ENCODE peak calls at places on chromosomes 3 and 15, in nine cellular contexts. O, P, M, B, X, F, Q, A and R are unnamed samples.

GRCh38 chr15:78046796-78047341 is 30.6 kb downstream of the TBC1D2B start:
- DNase-seq in A (no peak), P (no peak), M (no peak), X (no peak), Q (no peak), B (no peak), F (no peak), O (no peak), R (no peak)

GRCh38 chr3:58386966-58387365 is 46.7 kb downstream of the PDHB start:
- DNase-seq in Q (peak; percentile 59), F (peak; percentile 17), A (no peak), B (no peak), M (peak; percentile 48), X (no peak), P (no peak), O (no peak), R (peak; percentile 54)

GRCh38 chr3:50364573-50365079 is 5.3 kb upstream of the TMEM115 start:
- DNase-seq in A (no peak), B (no peak), X (no peak), F (no peak), P (no peak), Q (no peak), O (no peak), M (no peak), R (no peak)

GRCh38 chr3:42371776-42372175 is 38.6 kb downstream of the LYZL4 start:
- DNase-seq in O (no peak), M (no peak), Q (no peak), A (no peak), B (no peak), X (no peak), P (no peak), F (no peak), R (no peak)

GRCh38 chr15:32881528-32881927 is 163.7 kb downstream of the GREM1 start:
- DNase-seq in O (no peak), Q (no peak), A (no peak), M (no peak), X (no peak), P (no peak), F (no peak), B (no peak), R (no peak)

GRCh38 chr15:75127186-75127585 is 74.5 kb upstream of the C15orf39 start:
- DNase-seq in B (no peak), P (no peak), O (no peak), X (no peak), F (no peak), M (no peak), Q (no peak), A (no peak), R (no peak)

GRCh38 chr15:68536331-68537095 is 42.3 kb upstream of the CORO2B start:
- DNase-seq in O (no peak), Q (peak; percentile 87), B (no peak), A (no peak), P (no peak), M (no peak), X (no peak), F (no peak), R (peak; percentile 100)

GRCh38 chr3:60948488-60948887 is 302.8 kb downstream of the FHIT start:
- DNase-seq in B (no peak), P (no peak), F (no peak), M (no peak), A (no peak), O (no peak), Q (peak; percentile 45), X (no peak), R (peak; percentile 19)

GRCh38 chr3:37946531-37946889 is 44.1 kb upstream of the VILL start:
- DNase-seq in M (no peak), X (no peak), P (no peak), Q (no peak), B (no peak), O (no peak), F (no peak), A (no peak), R (no peak)

GRCh38 chr3:123202451-123202850 is 708 bp downstream of the SEC22A start:
- DNase-seq in X (peak; percentile 36), Q (no peak), M (no peak), O (no peak), F (no peak), A (no peak), B (peak; percentile 4), P (no peak), R (peak; percentile 5)

GRCh38 chr3:64295594-64295993 is 70.3 kb upstream of the PRICKLE2 start:
- DNase-seq in A (no peak), Q (peak; percentile 82), F (peak; percentile 66), O (no peak), P (no peak), X (no peak), M (no peak), B (no peak), R (peak; percentile 95)

GRCh38 chr3:177300039-177300833 is 103.0 kb upstream of the TBL1XR1 start:
- DNase-seq in X (no peak), Q (peak; percentile 9), B (peak; percentile 72), A (no peak), P (no peak), F (no peak), O (no peak), M (no peak), R (peak; percentile 89)

GRCh38 chr15:82303956-82304640 is 41.5 kb downstream of the SAXO2 start:
- DNase-seq in F (no peak), B (no peak), A (no peak), P (no peak), X (no peak), O (no peak), Q (no peak), M (no peak), R (no peak)

GRCh38 chr3:42739401-42740158 is 33.5 kb downstream of the CCDC13 start:
- DNase-seq in X (no peak), B (no peak), M (no peak), F (peak; percentile 68), O (no peak), A (no peak), P (no peak), Q (no peak), R (no peak)

GRCh38 chr15:34155859-34156258 is 54.0 kb downstream of the PGBD4 start:
- DNase-seq in F (no peak), M (no peak), O (no peak), B (no peak), Q (no peak), X (no peak), A (no peak), P (no peak), R (no peak)
- TF ChIP-seq CTCF in F (no peak), M (no peak), O (no peak), B (no peak), Q (no peak), X (no peak), A (no peak), P (no peak), R (no peak)

DNA sequence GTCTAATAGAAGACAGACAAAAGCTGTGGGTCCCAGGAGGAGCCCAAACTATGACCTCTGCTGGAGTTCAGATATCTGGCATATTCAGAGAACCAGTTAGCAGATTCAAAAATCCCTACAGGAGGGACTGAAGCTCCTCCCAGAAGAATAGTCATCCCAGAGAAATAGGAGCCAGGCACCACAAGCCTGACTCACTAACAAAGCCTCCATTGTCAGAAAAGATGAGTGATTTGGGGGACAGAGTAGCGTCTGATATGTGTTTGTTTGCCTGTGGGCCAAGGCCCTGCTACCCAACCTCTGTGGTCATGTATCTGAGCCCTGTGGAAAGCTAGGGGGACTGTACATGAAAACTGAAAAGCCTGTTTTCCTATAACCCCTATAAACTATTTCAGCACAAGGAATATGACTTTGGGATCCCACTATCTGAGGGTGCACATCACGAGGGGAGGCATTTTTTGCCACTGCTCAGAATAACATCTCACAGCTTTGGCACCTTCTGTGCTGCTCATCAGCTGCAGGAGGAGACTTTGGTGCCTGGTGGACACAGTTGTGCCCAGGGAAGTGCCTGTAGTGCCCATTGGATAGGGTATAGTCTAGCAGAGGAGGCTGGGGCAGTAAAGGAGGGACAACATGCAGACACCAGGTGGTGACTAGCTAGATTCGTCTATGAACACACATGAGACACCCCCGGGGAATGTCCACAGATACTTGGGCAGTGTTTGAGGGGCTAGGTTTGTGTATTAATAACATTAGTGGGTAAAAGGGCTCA is 9.7 kb upstream of the LARP6 start:
- DNase-seq in P (no peak), Q (peak; percentile 71), X (peak; percentile 83), B (peak; percentile 53), M (no peak), O (no peak), A (no peak), F (no peak), R (peak; percentile 81)
- TF ChIP-seq CTCF in P (no peak), Q (no peak), X (no peak), B (no peak), M (no peak), O (no peak), A (no peak), F (no peak), R (no peak)

DNA sequence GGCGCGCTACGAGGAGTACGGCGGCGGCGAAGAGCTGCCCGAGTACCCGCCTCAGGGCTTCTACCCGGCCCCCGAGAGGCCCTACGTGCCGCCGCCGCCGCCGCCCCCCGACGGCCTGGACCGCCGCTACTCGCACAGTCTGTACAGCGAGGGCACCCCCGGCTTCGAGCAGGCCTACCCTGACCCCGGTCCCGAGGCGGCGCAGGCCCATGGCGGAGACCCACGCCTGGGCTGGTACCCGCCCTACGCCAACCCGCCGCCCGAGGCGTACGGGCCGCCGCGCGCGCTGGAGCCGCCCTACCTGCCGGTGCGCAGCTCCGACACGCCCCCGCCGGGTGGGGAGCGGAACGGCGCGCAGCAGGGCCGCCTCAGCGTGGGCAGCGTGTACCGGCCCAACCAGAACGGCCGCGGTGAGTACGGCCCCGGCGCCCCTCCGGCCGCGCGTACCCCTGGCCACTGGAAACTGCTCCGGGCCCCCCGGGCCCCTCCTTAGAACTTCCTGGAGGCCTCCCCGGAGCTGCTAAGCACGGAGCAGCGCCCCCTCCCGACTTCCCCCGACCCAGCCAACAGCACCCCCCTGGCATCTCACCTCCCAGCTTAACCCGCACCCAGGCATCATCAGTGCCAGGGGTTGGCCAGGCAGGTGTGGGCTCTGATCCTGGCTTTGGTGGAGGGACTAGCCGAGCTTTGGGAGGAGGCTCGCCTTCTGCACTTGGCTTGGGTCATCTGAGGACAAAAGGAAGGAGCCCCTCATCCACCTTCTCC is 1.4 kb downstream of the LOXL1 start:
- DNase-seq in P (peak; percentile 63), M (no peak), B (peak; percentile 85), F (peak; percentile 44), A (no peak), Q (no peak), O (no peak), X (peak; percentile 78), R (peak; percentile 40)
- TF ChIP-seq CTCF in P (peak; percentile 67), M (peak; percentile 63), B (peak; percentile 77), F (no peak), A (peak; percentile 58), Q (peak; percentile 79), O (peak; percentile 90), X (peak; percentile 63), R (peak; percentile 53)

DNA sequence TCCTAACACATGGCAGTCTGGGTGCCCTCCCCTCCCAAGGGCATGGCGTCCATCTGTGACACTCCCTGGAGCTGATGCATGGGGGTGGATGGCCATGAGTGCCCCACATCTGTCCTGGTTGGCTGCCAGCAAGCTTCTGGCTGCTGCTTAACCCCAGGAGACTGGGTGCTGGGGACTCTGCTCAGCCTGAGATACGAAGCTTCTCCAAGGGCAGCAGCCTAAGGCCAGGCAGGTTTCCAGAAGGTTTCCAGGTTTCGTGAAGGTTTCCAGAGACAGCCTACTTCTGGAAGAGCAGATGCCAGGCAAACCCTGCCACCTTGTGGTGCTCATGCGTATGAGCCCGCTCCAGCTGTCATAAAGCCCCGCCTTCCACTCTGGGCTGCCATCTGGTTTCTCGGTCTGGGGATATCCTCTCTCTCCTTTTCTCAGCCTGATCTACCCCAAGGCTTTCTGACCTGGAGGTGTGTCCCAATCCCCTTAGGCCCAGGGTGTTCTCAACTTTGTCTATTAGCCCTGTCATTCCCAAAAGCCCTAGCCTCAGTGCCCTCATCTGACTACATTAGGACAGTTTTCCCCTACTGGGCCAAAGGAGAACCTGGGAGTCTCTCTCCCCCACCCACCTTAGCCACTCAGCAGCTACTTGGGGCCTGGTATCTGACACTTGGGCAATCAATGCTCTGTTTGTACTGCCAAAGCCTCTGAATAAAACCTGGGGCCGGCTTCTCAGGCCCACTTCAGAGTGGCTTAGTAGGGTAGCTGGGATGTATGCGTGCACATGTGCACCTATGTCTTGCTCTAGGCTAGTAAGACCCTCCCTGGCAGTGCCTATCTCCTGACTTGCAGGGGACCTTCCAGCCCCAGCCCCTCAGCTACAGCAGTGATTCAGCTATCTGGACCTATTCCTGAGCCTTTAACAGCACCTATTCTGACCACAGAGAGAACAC is 12.0 kb downstream of the MRPL46 start:
- DNase-seq in P (peak; percentile 27), O (peak; percentile 28), F (peak; percentile 80), A (peak; percentile 39), B (peak; percentile 68), M (peak; percentile 53), X (peak; percentile 78), Q (peak; percentile 66), R (peak; percentile 81)
- TF ChIP-seq CTCF in P (peak; percentile 72), O (peak; percentile 84), F (peak; percentile 40), A (peak; percentile 71), B (peak; percentile 66), M (peak; percentile 80), X (peak; percentile 83), Q (peak; percentile 86), R (peak; percentile 80)